ENCODE peak calls at places on chromosomes 5 and 9, in five cellular contexts. D is endothelial cell of umbilical vein, B is GM23248, C is PC-9, H is PC-3. X is an unnamed sample.

GRCh38 chr5:93915142-93915553 is 173.7 kb upstream of the POU5F2 start:
- DNase-seq in C (no peak), D (peak), B (peak), H (peak), X (peak)

GRCh38 chr9:121861501-121862180 is 210.2 kb downstream of the DAB2IP start:
- DNase-seq in B (peak), D (peak), C (peak), H (peak), X (no peak)

GRCh38 chr5:164358531-164359259 is 853.3 kb downstream of the MAT2B start:
- DNase-seq in B (peak), C (no peak), H (no peak), D (no peak), X (no peak)

GRCh38 chr5:157900644-157901043 is 41.7 kb upstream of the CLINT1 start:
- DNase-seq in D (no peak), H (no peak), C (no peak), B (no peak), X (no peak)

GRCh38 chr5:55407059-55407684 is 99.4 kb downstream of the MTREX start:
- DNase-seq in H (peak), C (peak), D (peak), B (peak), X (no peak)

GRCh38 chr5:133977161-133977787 is 8.8 kb upstream of the C5orf15 start:
- DNase-seq in B (no peak), H (no peak), C (no peak), D (no peak), X (no peak)

GRCh38 chr5:107331882-107332281 is 338.9 kb downstream of the EFNA5 start:
- DNase-seq in B (no peak), H (peak), C (no peak), D (no peak), X (no peak)

GRCh38 chr5:84287964-84288363 is 96.7 kb downstream of the EDIL3 start:
- DNase-seq in B (peak), C (peak), D (peak), H (peak), X (no peak)

GRCh38 chr9:4289411-4290380 is 10.2 kb downstream of the GLIS3 start:
- DNase-seq in H (no peak), B (peak), C (no peak), D (peak), X (no peak)

GRCh38 chr9:95481000-95481399 is 35.8 kb downstream of the PTCH1 start:
- DNase-seq in B (no peak), H (no peak), C (no peak), D (no peak), X (no peak)

GRCh38 chr9:112624711-112625707 is 92.9 kb downstream of the INIP start:
- DNase-seq in B (peak), C (no peak), D (no peak), H (peak), X (no peak)

GRCh38 chr5:94855543-94855942 is 237.1 kb downstream of the SLF1 start:
- DNase-seq in B (no peak), D (no peak), H (no peak), C (no peak), X (no peak)

GRCh38 chr9:78031271-78031825 is at the start of gene GNAQ:
- DNase-seq in H (peak), D (no peak), B (peak), C (no peak), X (no peak)

DNA sequence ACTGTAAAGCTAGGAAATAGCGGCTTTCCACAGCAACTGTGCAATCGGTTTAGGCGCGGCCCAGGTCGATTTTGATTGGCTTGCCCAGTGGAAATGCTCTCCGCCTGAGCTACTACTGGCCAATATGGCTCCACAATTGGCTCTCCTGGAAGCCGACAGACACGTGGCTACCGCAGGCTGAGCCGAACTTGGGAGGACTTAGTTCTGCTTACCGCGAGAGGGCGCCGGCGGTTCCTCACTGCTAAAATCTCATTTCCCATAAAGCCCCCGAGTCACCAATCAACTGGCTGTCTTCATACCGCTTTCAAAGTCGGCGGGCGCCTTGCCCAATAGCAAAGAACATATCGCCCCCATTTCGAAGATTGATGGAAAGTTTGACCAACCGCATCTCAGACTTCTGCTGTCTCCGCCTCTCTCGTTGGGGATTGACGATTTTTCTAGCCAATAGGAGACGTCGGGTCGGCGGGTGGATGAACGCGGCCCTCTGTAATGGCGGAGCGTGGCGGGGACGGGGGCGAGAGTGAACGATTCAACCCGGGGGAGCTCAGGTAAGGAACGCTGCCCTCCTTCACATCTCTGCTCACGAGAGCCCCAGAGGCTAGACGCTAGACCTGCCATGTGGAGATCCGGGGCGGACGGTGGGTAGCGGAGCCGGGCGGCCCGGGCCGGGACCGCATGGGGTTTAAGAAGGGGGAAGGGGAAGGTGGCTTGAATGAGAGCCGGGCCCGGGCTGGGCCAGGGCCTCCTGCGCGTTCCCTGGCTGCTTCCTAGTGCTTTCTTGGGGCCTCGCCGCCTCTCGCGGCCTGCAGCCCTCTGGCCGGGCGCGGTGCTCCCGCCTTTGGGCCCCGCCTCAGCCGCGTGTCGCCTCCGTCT is at the start of gene TCERG1:
- DNase-seq in B (peak), C (peak), D (peak), H (peak), X (peak)
- H3K27ac ChIP-seq in B (peak), C (peak), D (peak), H (peak), X (peak)

DNA sequence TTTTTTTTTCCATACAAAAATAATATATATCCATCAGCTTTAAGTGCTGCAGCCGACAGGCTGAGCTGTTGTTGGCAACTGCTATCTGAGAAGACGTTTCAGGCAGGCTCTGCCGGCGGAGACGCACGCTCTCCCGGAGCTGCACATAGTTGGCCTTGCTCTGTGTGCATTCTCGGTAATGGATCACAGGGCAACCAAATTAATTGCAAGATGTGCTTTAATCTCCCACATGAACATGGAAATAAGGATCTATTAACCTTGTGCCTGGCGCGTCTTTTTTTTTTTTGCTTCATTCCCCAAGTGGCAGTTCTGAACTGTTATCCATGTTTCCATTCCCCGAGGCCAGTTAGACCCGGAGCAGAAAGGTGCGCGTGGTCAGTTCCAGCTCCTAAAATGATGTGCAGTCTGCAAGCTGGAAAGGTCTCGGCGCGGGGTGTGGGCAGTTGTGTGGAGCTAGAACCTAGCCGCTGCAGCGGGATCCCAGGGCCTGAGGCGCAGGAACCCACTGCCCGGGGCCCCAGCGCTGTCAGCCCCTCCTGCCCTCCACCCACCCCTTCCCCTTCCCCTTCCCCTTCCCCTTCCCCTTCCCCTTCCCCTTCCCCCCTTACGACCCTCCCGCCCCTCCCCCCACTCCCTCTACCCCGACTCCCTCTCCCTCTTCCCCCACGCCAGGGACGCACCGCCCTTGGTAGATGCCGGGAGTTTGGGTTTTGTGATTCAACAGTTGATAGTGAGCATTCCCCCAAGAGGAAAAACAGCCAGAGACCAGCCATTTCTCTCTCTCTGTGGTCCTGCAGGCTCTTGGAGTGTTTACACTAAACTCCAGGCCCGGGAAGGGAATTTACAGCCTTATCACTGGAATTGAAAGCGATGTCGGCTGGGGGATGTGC is 137.8 kb downstream of the CEP120 start:
- DNase-seq in H (no peak), D (peak), B (peak), C (no peak), X (no peak)
- TF ChIP-seq EZH2 in H (no peak), D (no peak), B (no peak), C (no peak), X (no peak)

DNA sequence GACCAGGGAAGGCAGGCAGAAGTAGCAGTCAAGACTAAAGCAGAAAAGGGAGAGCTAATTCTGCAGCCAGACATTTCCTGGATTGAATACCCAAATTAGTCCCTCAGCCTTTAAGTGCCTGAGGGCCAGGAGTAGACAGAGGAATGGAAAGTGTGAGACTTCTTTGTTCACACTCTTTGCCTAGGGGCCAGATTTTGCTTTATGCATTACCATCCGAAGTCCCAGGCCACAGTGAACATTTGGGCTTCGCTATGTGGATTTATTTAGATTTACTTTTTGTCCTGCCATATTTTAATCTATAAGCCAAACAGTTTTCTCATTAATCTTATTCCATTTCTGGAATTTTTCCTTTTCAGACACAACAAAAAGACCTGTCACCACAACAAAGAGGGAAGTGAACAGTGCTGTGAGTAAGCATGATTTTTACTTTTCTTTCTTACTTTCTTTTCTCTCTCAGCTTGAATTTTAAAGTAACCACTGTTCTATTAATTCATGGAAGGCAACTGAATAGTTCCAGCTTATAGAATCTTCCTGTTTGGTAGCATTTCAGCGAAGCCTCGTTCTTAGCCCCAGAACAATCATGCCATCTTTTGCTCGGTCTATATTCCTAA is 52.6 kb downstream of the PDCD1LG2 start:
- DNase-seq in H (no peak), B (peak), C (no peak), D (no peak), X (peak)
- H3K27ac ChIP-seq in H (no peak), B (peak), C (no peak), D (no peak), X (peak)

DNA sequence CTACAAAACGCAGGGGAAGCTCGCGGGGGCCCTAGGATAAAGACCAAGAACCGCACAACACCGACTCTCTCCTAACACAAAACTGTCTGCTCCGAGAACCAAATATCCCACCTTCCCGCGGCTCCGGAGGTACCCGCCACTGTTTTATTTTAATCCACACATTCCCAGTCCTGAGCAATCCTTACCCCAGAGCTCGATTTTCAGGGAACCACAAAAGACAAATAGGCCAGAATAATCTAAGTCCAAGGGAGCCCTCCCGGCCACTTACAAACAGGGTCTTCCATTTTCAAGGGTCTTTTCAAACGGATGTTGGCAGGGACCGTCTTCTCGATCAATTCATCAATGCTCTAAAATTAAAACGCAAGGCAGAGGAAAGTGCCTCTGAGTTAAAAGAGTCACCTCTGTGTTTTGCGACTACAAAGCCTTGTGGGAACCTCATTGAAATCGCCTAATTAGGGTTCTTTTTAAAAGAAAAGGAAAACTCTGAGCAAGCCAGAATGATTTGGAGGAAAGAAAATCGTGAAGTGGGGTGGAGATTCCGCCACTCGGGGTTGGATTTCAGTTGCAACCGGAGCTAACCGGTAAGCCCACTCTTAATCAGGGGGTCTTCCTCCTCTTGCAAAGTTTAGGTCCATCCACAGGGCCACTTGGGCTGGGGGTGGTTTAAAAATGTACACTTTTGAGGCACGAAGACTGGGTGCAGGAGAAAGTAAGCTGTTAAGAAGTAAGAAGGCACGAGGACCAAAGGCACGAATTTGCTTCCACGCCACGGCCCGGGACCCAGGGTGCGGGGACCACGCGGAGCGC is 980 bp downstream of the GLDC start:
- DNase-seq in C (no peak), H (no peak), D (peak), B (peak), X (no peak)
- TF ChIP-seq EZH2 in C (no peak), H (no peak), D (peak), B (peak), X (no peak)

GRCh38 chr9:137441935-137442321 is 771 bp upstream of the ENTPD8 start:
- DNase-seq in B (no peak), C (no peak), D (no peak), H (no peak), X (no peak)
- H3K27ac ChIP-seq in B (no peak), C (no peak), D (no peak), H (no peak), X (no peak)